ENCODE peak calls at places on chromosome 19, in seven cellular contexts. D is aorta, Q is GM23338, M is sigmoid colon, C is uterus, U is caudate nucleus, J is esophagus squamous epithelium. X is an unnamed sample.

GRCh38 chr19:47509973-47510372 is 4.9 kb downstream of the NAPA start:
- DNase-seq in D (peak), Q (no peak), M (peak), C (no peak), U (no peak), J (no peak), X (no peak)

GRCh38 chr19:16161848-16162247 is 11.5 kb downstream of the CIB3 start:
- DNase-seq in D (no peak), Q (no peak), M (no peak), C (no peak), U (no peak), J (no peak), X (no peak)

GRCh38 chr19:34298891-34299510 is 44.6 kb downstream of the GARRE1 start:
- DNase-seq in D (no peak), Q (no peak), M (no peak), C (no peak), U (no peak), J (no peak), X (no peak)

GRCh38 chr19:10069046-10069445 is 17.1 kb upstream of the SHFL start:
- DNase-seq in D (no peak), Q (no peak), M (no peak), C (no peak), U (no peak), J (no peak), X (no peak)

GRCh38 chr19:16496613-16496983 is 404 bp downstream of the C19orf44 start:
- DNase-seq in D (no peak), Q (peak), M (peak), C (peak), U (no peak), J (no peak), X (no peak)

GRCh38 chr19:45117666-45118065 is 24.7 kb downstream of the PPP1R37 start:
- DNase-seq in D (no peak), Q (no peak), M (no peak), C (no peak), U (no peak), J (no peak), X (no peak)

GRCh38 chr19:5294403-5295160 is 46.0 kb downstream of the PTPRS start:
- DNase-seq in D (no peak), Q (no peak), M (no peak), C (no peak), U (no peak), J (no peak), X (no peak)

GRCh38 chr19:38420935-38421334 is 5.1 kb downstream of the RASGRP4 start:
- DNase-seq in D (no peak), Q (no peak), M (no peak), C (no peak), U (no peak), J (no peak), X (no peak)

GRCh38 chr19:18848860-18849661 is 17.3 kb downstream of the UPF1 start:
- DNase-seq in D (peak), Q (no peak), M (peak), C (peak), U (no peak), J (no peak), X (no peak)

GRCh38 chr19:13461536-13461935 is 44.7 kb downstream of the CACNA1A start:
- DNase-seq in D (no peak), Q (peak), M (no peak), C (no peak), U (no peak), J (no peak), X (no peak)

GRCh38 chr19:13865578-13866462 is 11.1 kb upstream of the NANOS3 start:
- DNase-seq in D (no peak), Q (no peak), M (no peak), C (no peak), U (no peak), J (no peak), X (no peak)

GRCh38 chr19:736125-736524 is 14.8 kb upstream of the MISP start:
- DNase-seq in D (no peak), Q (no peak), M (no peak), C (no peak), U (no peak), J (no peak), X (no peak)

GRCh38 chr19:10927691-10928562 is 512 bp downstream of the YIPF2 start:
- DNase-seq in D (no peak), Q (no peak), M (no peak), C (no peak), U (no peak), J (no peak), X (no peak)

GRCh38 chr19:57903298-57904174 is 12.9 kb downstream of the ZNF417 start:
- DNase-seq in D (no peak), Q (peak), M (no peak), C (no peak), U (no peak), J (no peak), X (no peak)

GRCh38 chr19:43300876-43301765 is 31.8 kb upstream of the PSG9 start:
- DNase-seq in D (no peak), Q (no peak), M (no peak), C (no peak), U (no peak), J (no peak), X (no peak)

GRCh38 chr19:33665776-33666175 is 44.0 kb downstream of the CHST8 start:
- DNase-seq in D (no peak), Q (no peak), M (no peak), C (no peak), U (no peak), J (no peak), X (no peak)

GRCh38 chr19:44820648-44821609 is 12.0 kb downstream of the BCAM start:
- DNase-seq in D (peak), Q (no peak), M (no peak), C (peak), U (no peak), J (no peak), X (no peak)

GRCh38 chr19:10769533-10770491 is 51.9 kb downstream of the DNM2 start:
- DNase-seq in D (no peak), Q (peak), M (peak), C (peak), U (no peak), J (no peak), X (no peak)

GRCh38 chr19:58398087-58398486 is 2.6 kb downstream of the RNF225 start:
- DNase-seq in D (no peak), Q (no peak), M (peak), C (no peak), U (no peak), J (no peak), X (peak)

GRCh38 chr19:19628499-19629134 is 597 bp upstream of the LPAR2 start:
- DNase-seq in D (no peak), Q (peak), M (no peak), C (no peak), U (no peak), J (no peak), X (no peak)

GRCh38 chr19:18966304-18966703 is 25.3 kb upstream of the HOMER3 start:
- DNase-seq in D (no peak), Q (peak), M (no peak), C (no peak), U (no peak), J (no peak), X (no peak)

GRCh38 chr19:52670046-52670445 is 31.9 kb upstream of the ZNF83 start:
- DNase-seq in D (no peak), Q (peak), M (no peak), C (no peak), U (no peak), J (no peak), X (no peak)

GRCh38 chr19:862529-863304 is 3.3 kb downstream of the CFD start:
- DNase-seq in D (peak), Q (peak), M (no peak), C (peak), U (no peak), J (no peak), X (no peak)

GRCh38 chr19:16359964-16360363 is 35.3 kb downstream of the KLF2 start:
- DNase-seq in D (no peak), Q (no peak), M (no peak), C (no peak), U (no peak), J (no peak), X (no peak)

GRCh38 chr19:10501971-10502523 is 1.1 kb downstream of the KEAP1 start:
- DNase-seq in D (peak), Q (peak), M (peak), C (peak), U (no peak), J (no peak), X (peak)

GRCh38 chr19:36196249-36196648 is 18.2 kb downstream of the ZNF565 start:
- DNase-seq in D (no peak), Q (no peak), M (no peak), C (no peak), U (no peak), J (no peak), X (no peak)

GRCh38 chr19:53870485-53870844 is 2.8 kb downstream of the MYADM start:
- DNase-seq in D (peak), Q (no peak), M (no peak), C (no peak), U (no peak), J (no peak), X (peak)

GRCh38 chr19:13020002-13020414 is 24.7 kb downstream of the NFIX start:
- DNase-seq in D (no peak), Q (peak), M (no peak), C (no peak), U (no peak), J (no peak), X (no peak)

GRCh38 chr19:48478339-48479061 is 9.3 kb downstream of the CYTH2 start:
- DNase-seq in D (no peak), Q (no peak), M (no peak), C (no peak), U (no peak), J (no peak), X (no peak)

GRCh38 chr19:58033741-58034475 is at the start of gene ZSCAN1:
- DNase-seq in D (peak), Q (peak), M (peak), C (peak), U (peak), J (no peak), X (peak)

GRCh38 chr19:8529369-8530006 is 15.5 kb upstream of the ZNF414 start:
- DNase-seq in D (no peak), Q (no peak), M (no peak), C (no peak), U (no peak), J (no peak), X (no peak)

GRCh38 chr19:8526345-8527062 is 12.5 kb upstream of the ZNF414 start:
- DNase-seq in D (peak), Q (peak), M (peak), C (peak), U (peak), J (no peak), X (peak)

GRCh38 chr19:8528500-8528899 is 14.5 kb upstream of the ZNF414 start:
- DNase-seq in D (no peak), Q (no peak), M (no peak), C (no peak), U (no peak), J (no peak), X (no peak)

GRCh38 chr19:8530061-8530679 is 16.2 kb upstream of the ZNF414 start:
- DNase-seq in D (no peak), Q (peak), M (no peak), C (no peak), U (no peak), J (no peak), X (no peak)

GRCh38 chr19:8525401-8525684 is 11.4 kb upstream of the ZNF414 start:
- DNase-seq in D (no peak), Q (no peak), M (no peak), C (no peak), U (no peak), J (no peak), X (no peak)
- H3K27ac ChIP-seq in D (peak), Q (peak), M (peak), C (peak), U (peak), J (peak), X (peak)

DNA sequence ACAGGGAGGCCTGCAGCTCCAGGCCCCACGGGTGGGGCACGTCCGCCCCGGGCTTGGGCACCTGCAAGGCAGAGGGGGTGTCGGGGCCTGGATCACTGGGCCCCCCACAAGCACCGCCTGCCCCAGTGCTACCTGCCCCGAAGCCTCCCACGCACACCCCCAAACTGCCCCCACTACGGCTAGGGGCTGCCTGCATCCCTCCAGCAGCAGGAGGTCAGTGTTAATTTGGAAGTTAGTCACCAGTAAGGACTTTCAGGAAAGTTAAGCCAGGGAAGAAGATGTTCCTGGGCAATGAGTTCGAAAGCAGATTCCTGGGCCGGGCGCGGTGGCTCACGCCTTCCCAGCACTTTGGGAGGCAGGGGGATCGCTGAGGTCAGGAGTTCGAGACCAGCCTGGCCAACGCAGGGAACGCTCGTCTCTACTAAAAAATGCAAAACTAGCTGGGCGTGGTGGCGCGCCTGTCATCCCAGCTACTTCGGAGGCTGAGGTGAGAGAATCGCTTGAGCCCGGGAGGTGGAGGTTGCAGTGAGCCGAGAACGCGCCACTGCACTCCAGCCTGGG is 5.5 kb downstream of the PEAK3 start:
- DNase-seq in D (no peak), Q (no peak), M (no peak), C (no peak), U (no peak), J (no peak), X (no peak)
- H3K27ac ChIP-seq in D (no peak), Q (no peak), M (no peak), C (no peak), U (peak), J (peak), X (no peak)

GRCh38 chr19:17605761-17606745 is 50.6 kb downstream of the COLGALT1 start:
- DNase-seq in D (peak), Q (peak), M (peak), C (peak), U (no peak), J (peak), X (peak)
- H3K27ac ChIP-seq in D (no peak), Q (peak), M (no peak), C (no peak), U (no peak), J (peak), X (peak)

GRCh38 chr19:21492932-21493906 is 12.2 kb upstream of the ZNF429 start:
- DNase-seq in D (no peak), Q (no peak), M (no peak), C (no peak), U (no peak), J (no peak), X (no peak)
- H3K27ac ChIP-seq in D (no peak), Q (no peak), M (no peak), C (no peak), U (no peak), J (no peak), X (no peak)

DNA sequence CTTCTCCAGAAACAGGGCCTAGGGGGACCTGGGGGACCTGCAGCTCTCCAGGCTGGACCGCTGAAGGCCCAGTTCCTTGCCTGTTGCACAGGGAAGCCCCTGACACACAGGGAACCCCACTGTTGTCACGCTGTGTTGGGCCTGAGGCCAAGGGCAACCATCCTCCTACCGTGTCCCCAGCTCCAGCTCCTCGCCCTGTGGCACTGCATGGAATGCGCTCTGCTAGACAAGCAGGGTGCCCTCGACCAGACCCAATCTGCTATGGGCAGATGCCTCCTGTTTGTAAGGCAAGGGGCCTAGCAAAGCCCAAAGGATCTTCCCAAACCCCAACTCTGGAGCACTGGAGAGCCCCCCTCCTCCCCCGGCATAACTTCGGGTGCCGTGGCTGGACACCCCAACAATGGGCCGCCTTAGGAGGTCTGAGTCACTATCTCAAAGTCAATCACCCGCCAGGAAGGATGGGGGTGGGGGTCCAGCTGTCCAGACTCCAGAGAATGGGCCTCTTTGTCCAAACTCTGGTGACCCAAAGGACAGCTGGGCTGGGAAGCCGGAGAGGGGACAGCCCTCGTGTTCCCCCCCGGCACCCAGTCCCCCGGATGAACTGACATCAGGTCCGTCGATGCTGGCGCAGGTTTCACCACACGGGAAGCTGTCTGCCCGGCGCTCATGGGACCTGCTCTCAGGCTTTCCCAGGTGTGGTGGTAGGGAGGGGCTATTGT is 3.7 kb downstream of the BRSK1 start:
- DNase-seq in D (peak), Q (no peak), M (no peak), C (no peak), U (peak), J (no peak), X (no peak)
- H3K27ac ChIP-seq in D (no peak), Q (no peak), M (peak), C (no peak), U (peak), J (no peak), X (no peak)

GRCh38 chr19:3981736-3982681 is 3.3 kb downstream of the EEF2 start:
- DNase-seq in D (peak), Q (no peak), M (peak), C (no peak), U (no peak), J (no peak), X (peak)

GRCh38 chr19:3982701-3983541 is 2.3 kb downstream of the EEF2 start:
- DNase-seq in D (peak), Q (no peak), M (peak), C (no peak), U (no peak), J (no peak), X (no peak)

GRCh38 chr19:3983936-3984583 is 1.2 kb downstream of the EEF2 start:
- DNase-seq in D (peak), Q (no peak), M (peak), C (no peak), U (no peak), J (no peak), X (no peak)

GRCh38 chr19:3984584-3984907 is 717 bp downstream of the EEF2 start:
- DNase-seq in D (peak), Q (no peak), M (no peak), C (no peak), U (no peak), J (no peak), X (no peak)

GRCh38 chr19:3983542-3983914 is 1.7 kb downstream of the EEF2 start:
- DNase-seq in D (peak), Q (no peak), M (no peak), C (no peak), U (no peak), J (no peak), X (no peak)
- H3K27ac ChIP-seq in D (no peak), Q (peak), M (peak), C (peak), U (no peak), J (peak), X (peak)

GRCh38 chr19:40724848-40725247 is 7.9 kb downstream of the ITPKC start:
- DNase-seq in D (no peak), Q (no peak), M (no peak), C (no peak), U (no peak), J (no peak), X (no peak)
- H3K27ac ChIP-seq in D (no peak), Q (no peak), M (no peak), C (no peak), U (no peak), J (no peak), X (no peak)